ENCODE peak calls at places on chromosomes 5 and 9, in six cellular contexts. Y is IMR-90, F is H1, G is H9, L is mesenchymal stem cell, J is trophoblast cell. B is an unnamed sample.

GRCh38 chr9:126329476-126330275 is 3.0 kb downstream of the MVB12B start:
- DNase-seq in Y (no peak), F (peak; percentile 32), G (no peak), L (no peak), J (no peak), B (no peak)

GRCh38 chr9:14062449-14063187 is 251.3 kb downstream of the NFIB start:
- DNase-seq in Y (peak; percentile 84), F (no peak), G (no peak), L (peak; percentile 68), J (peak; percentile 80), B (no peak)

GRCh38 chr5:156584856-156585255 is 257.9 kb downstream of the SGCD start:
- DNase-seq in Y (no peak), F (no peak), G (no peak), L (no peak), J (no peak), B (no peak)

GRCh38 chr9:18451409-18451808 is 22.5 kb upstream of the ADAMTSL1 start:
- DNase-seq in Y (peak; percentile 26), F (no peak), G (no peak), L (no peak), J (no peak), B (no peak)

GRCh38 chr5:172319708-172320441 is 36.3 kb upstream of the UBTD2 start:
- DNase-seq in Y (no peak), F (no peak), G (no peak), L (no peak), J (no peak), B (no peak)

GRCh38 chr9:86096382-86096781 is 3.0 kb downstream of the GOLM1 start:
- DNase-seq in Y (peak; percentile 66), F (no peak), G (no peak), L (peak; percentile 81), J (peak; percentile 13), B (no peak)

GRCh38 chr5:133829786-133830185 is 138.6 kb downstream of the C5orf15 start:
- DNase-seq in Y (no peak), F (no peak), G (no peak), L (no peak), J (no peak), B (no peak)

GRCh38 chr9:89745601-89746376 is 141.0 kb downstream of the GADD45G start:
- DNase-seq in Y (no peak), F (no peak), G (no peak), L (no peak), J (no peak), B (no peak)

GRCh38 chr5:37283214-37283820 is 34.1 kb upstream of the CPLANE1 start:
- DNase-seq in Y (no peak), F (no peak), G (no peak), L (no peak), J (no peak), B (no peak)

GRCh38 chr5:145027266-145027665 is 807.9 kb downstream of the PRELID2 start:
- DNase-seq in Y (no peak), F (no peak), G (no peak), L (no peak), J (no peak), B (no peak)

GRCh38 chr9:35906923-35907699 is 1.1 kb downstream of the HRCT1 start:
- DNase-seq in Y (peak; percentile 75), F (no peak), G (no peak), L (peak; percentile 94), J (peak; percentile 31), B (no peak)

GRCh38 chr5:96006291-96006690 is 44.6 kb upstream of the ELL2 start:
- DNase-seq in Y (no peak), F (no peak), G (no peak), L (no peak), J (no peak), B (no peak)

GRCh38 chr5:68251386-68251785 is 35.8 kb downstream of the PIK3R1 start:
- DNase-seq in Y (peak; percentile 31), F (no peak), G (no peak), L (peak; percentile 45), J (no peak), B (no peak)

GRCh38 chr9:90966475-90967150 is 165.0 kb downstream of the SYK start:
- DNase-seq in Y (peak; percentile 49), F (no peak), G (no peak), L (peak; percentile 36), J (peak; percentile 29), B (no peak)

GRCh38 chr5:107668154-107668932 is 2.4 kb downstream of the EFNA5 start:
- DNase-seq in Y (no peak), F (no peak), G (no peak), L (no peak), J (peak; percentile 37), B (no peak)

GRCh38 chr9:115209601-115210306 is 91.8 kb upstream of the TNC start:
- DNase-seq in Y (peak; percentile 60), F (no peak), G (no peak), L (no peak), J (no peak), B (no peak)

GRCh38 chr9:124716795-124717194 is 54.3 kb downstream of the NR6A1 start:
- DNase-seq in Y (peak; percentile 76), F (no peak), G (no peak), L (no peak), J (no peak), B (no peak)

GRCh38 chr5:124952566-124952965 is 206.1 kb upstream of the ZNF608 start:
- DNase-seq in Y (no peak), F (no peak), G (no peak), L (no peak), J (no peak), B (no peak)

GRCh38 chr5:153659337-153659736 is 168.9 kb downstream of the GRIA1 start:
- DNase-seq in Y (peak; percentile 87), F (no peak), G (no peak), L (peak; percentile 83), J (peak; percentile 24), B (no peak)

GRCh38 chr5:180468732-180469585 is 25.2 kb upstream of the CNOT6 start:
- DNase-seq in Y (no peak), F (no peak), G (no peak), L (no peak), J (no peak), B (no peak)

GRCh38 chr9:22033012-22033630 is 24.0 kb upstream of the CDKN2B start:
- DNase-seq in Y (no peak), F (no peak), G (no peak), L (no peak), J (no peak), B (no peak)

GRCh38 chr5:94072116-94072515 is 330.7 kb upstream of the POU5F2 start:
- DNase-seq in Y (peak; percentile 22), F (no peak), G (no peak), L (peak; percentile 10), J (no peak), B (no peak)

GRCh38 chr9:18424132-18424531 is 49.8 kb upstream of the ADAMTSL1 start:
- DNase-seq in Y (peak; percentile 15), F (no peak), G (no peak), L (peak; percentile 19), J (peak; percentile 13), B (no peak)

GRCh38 chr9:106921341-106921899 is 58.5 kb downstream of the ZNF462 start:
- DNase-seq in Y (peak; percentile 84), F (no peak), G (no peak), L (peak; percentile 90), J (peak; percentile 43), B (peak; percentile 5)

GRCh38 chr9:69122391-69123141 is 51.5 kb upstream of the TJP2 start:
- DNase-seq in Y (peak; percentile 84), F (no peak), G (peak; percentile 43), L (peak; percentile 64), J (peak; percentile 79), B (peak; percentile 38)

GRCh38 chr9:567128-567745 is 274.3 kb upstream of the DMRT1 start:
- DNase-seq in Y (no peak), F (no peak), G (no peak), L (no peak), J (no peak), B (no peak)

GRCh38 chr5:91521313-91521712 is 138.2 kb upstream of the ARRDC3 start:
- DNase-seq in Y (no peak), F (no peak), G (no peak), L (no peak), J (peak; percentile 34), B (no peak)

GRCh38 chr5:172806897-172807672 is 27.0 kb upstream of the ERGIC1 start:
- DNase-seq in Y (peak; percentile 89), F (peak; percentile 67), G (peak; percentile 89), L (peak; percentile 90), J (peak; percentile 95), B (no peak)

GRCh38 chr9:124779368-124780059 is 2.6 kb downstream of the OLFML2A start:
- DNase-seq in Y (peak; percentile 98), F (peak; percentile 71), G (peak; percentile 67), L (peak; percentile 88), J (no peak), B (no peak)

GRCh38 chr5:93741136-93741811 is at the start of gene POU5F2:
- DNase-seq in Y (no peak), F (peak; percentile 83), G (peak; percentile 61), L (no peak), J (peak; percentile 5), B (no peak)

GRCh38 chr5:15645776-15646175 is 145.8 kb downstream of the FBXL7 start:
- DNase-seq in Y (no peak), F (no peak), G (no peak), L (no peak), J (no peak), B (no peak)
- H3K9ac ChIP-seq in Y (no peak overlapping the region), F (no peak overlapping the region), G (no peak overlapping the region), L (peak overlapping the region; percentile 61), J (no peak overlapping the region), B (no peak overlapping the region)

GRCh38 chr9:32468740-32469139 is 57.3 kb downstream of the RIGI start:
- DNase-seq in Y (no peak), F (no peak), G (no peak), L (no peak), J (peak; percentile 12), B (no peak)

DNA sequence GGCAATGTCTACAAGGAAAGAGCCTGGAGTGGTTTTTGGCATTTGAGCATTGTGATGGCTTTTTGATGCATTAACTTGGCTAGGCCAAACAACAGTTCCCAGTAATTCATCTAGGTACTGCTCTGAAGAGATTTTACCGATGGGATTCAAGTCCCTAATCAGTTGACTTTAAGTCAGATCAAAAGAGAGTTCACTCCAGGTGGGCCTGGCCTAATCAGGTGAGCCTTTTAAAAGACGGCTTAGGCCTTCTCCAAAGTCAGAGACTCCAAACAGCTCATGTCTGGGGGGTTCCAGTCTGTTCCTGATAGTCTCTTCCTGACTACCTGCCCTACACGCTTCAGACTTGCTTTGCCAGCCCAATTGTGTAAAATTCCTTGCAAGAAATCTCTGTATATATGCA is 53.7 kb downstream of the RIGI start:
- DNase-seq in Y (no peak), F (no peak), G (no peak), L (no peak), J (no peak), B (no peak)
- H4K91ac ChIP-seq in Y (no peak overlapping the region), F (no peak overlapping the region), G (no peak overlapping the region), L (no peak overlapping the region), J (no peak overlapping the region), B (no peak overlapping the region)

GRCh38 chr5:175344331-175345200 is 99.4 kb downstream of the DRD1 start:
- DNase-seq in Y (peak; percentile 50), F (no peak), G (no peak), L (no peak), J (peak; percentile 73), B (no peak)
- H2BK5ac ChIP-seq in Y (no peak overlapping the region), F (no peak overlapping the region), G (no peak overlapping the region), L (no peak overlapping the region), J (no peak overlapping the region), B (no peak overlapping the region)

DNA sequence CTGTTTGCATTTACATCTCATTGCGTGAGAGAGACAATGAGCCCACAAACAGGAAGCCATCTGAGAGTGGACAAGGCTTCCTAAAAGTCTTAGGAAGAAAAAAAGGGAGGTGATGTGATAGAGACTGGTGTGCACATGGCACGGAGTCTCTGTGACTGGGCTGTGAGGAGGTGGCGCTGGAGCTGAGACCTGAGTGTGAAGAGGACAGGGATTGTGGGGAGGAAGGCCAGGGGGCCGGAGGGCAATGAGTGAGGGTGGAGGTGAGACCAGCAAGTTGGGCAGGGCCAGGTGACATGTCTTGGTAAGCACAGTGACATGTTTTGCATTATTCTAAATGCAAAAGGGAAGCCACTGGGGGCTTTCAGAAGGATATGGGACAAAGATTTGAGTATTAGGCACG is 45.0 kb downstream of the TSPAN17 start:
- DNase-seq in Y (no peak), F (no peak), G (no peak), L (no peak), J (no peak), B (no peak)
- H3K9ac ChIP-seq in Y (no peak overlapping the region), F (no peak overlapping the region), G (no peak overlapping the region), L (no peak overlapping the region), J (no peak overlapping the region), B (no peak overlapping the region)